ENCODE peak calls at places on chromosomes 11 and 22, in six cellular contexts. W is suprapubic skin, J is ovary, B is esophagus squamous epithelium, Q is sigmoid colon, Y is uterus. U is an unnamed sample.

GRCh38 chr11:66978229-66978628 is 3.1 kb downstream of the C11orf86 start:
- DNase-seq in W (no peak), B (no peak), Y (no peak), J (no peak), Q (no peak), U (no peak)

GRCh38 chr11:130671801-130672700 is 223.6 kb downstream of the ADAMTS15 start:
- DNase-seq in J (peak; percentile 44), Y (peak; percentile 79), W (no peak), B (no peak), Q (peak; percentile 92), U (no peak)

GRCh38 chr11:12539570-12539969 is 134.7 kb upstream of the TEAD1 start:
- DNase-seq in B (no peak), Q (no peak), W (no peak), Y (no peak), J (no peak), U (no peak)

GRCh38 chr11:115657586-115657985 is 153.4 kb upstream of the CADM1 start:
- DNase-seq in W (no peak), B (no peak), Y (no peak), J (no peak), Q (no peak), U (no peak)

GRCh38 chr11:34948721-34949120 is 32.3 kb downstream of the PDHX start:
- DNase-seq in Q (no peak), J (no peak), B (no peak), Y (no peak), W (no peak), U (no peak)

GRCh38 chr22:48741540-48741939 is 1086.1 kb downstream of the BRD1 start:
- DNase-seq in W (peak; percentile 70), J (no peak), B (no peak), Y (no peak), Q (no peak), U (peak; percentile 23)

GRCh38 chr11:113176971-113177370 is 137.4 kb upstream of the TTC12 start:
- DNase-seq in Q (no peak), B (no peak), Y (no peak), W (no peak), J (no peak), U (no peak)

GRCh38 chr22:29710922-29711593 is 8.7 kb upstream of the CABP7 start:
- DNase-seq in J (no peak), Y (no peak), B (no peak), Q (no peak), W (no peak), U (peak; percentile 87)

GRCh38 chr22:25407226-25407858 is 157.1 kb upstream of the GRK3 start:
- DNase-seq in Y (no peak), W (no peak), Q (no peak), J (no peak), B (no peak), U (no peak)

GRCh38 chr11:119460130-119460529 is 37.2 kb upstream of the THY1 start:
- DNase-seq in B (no peak), Y (no peak), W (no peak), J (no peak), Q (no peak), U (no peak)

GRCh38 chr11:110892741-110893285 is 180.6 kb upstream of the ARHGAP20 start:
- DNase-seq in B (no peak), W (no peak), Q (no peak), J (no peak), Y (no peak), U (no peak)

GRCh38 chr11:67584881-67585873 is 1.6 kb downstream of the GSTP1 start:
- DNase-seq in B (no peak), Y (no peak), W (no peak), Q (no peak), J (no peak), U (no peak)

GRCh38 chr11:124758355-124759267 is 3.5 kb downstream of the ESAM start:
- DNase-seq in Q (peak; percentile 82), B (no peak), Y (peak; percentile 53), W (peak; percentile 85), J (peak; percentile 70), U (peak; percentile 94)

GRCh38 chr11:128288368-128288767 is 299.0 kb downstream of the ETS1 start:
- DNase-seq in Q (no peak), Y (no peak), J (no peak), W (no peak), B (no peak), U (no peak)

GRCh38 chr11:47186937-47187681 is 875 bp upstream of the PACSIN3 start:
- DNase-seq in B (no peak), J (peak; percentile 76), Y (peak; percentile 72), W (no peak), Q (peak; percentile 89), U (no peak)

GRCh38 chr11:67120456-67120855 is 1.4 kb downstream of the KDM2A start:
- DNase-seq in Y (no peak), W (no peak), Q (no peak), B (no peak), J (no peak), U (peak; percentile 8)

GRCh38 chr11:18050853-18051252 is 4.8 kb upstream of the TPH1 start:
- DNase-seq in J (no peak), B (no peak), Y (no peak), W (no peak), Q (no peak), U (no peak)

GRCh38 chr11:20114588-20114987 is 45.7 kb downstream of the DBX1 start:
- DNase-seq in B (no peak), Q (no peak), W (no peak), J (no peak), Y (no peak), U (no peak)

GRCh38 chr11:84549221-84549620 is 1077.9 kb downstream of the DLG2 start:
- DNase-seq in Q (no peak), B (no peak), W (no peak), Y (no peak), J (no peak), U (no peak)

GRCh38 chr22:31228425-31228824 is 16.3 kb downstream of the LIMK2 start:
- DNase-seq in Y (no peak), Q (no peak), J (no peak), B (no peak), W (no peak), U (no peak)

GRCh38 chr11:62665630-62666258 is 632 bp downstream of the CSKMT start:
- DNase-seq in J (peak; percentile 77), Y (peak; percentile 52), W (peak; percentile 85), B (no peak), Q (peak; percentile 81), U (peak; percentile 90)

GRCh38 chr22:37472418-37473006 is 13.7 kb downstream of the MFNG start:
- DNase-seq in Y (no peak), Q (no peak), W (no peak), B (no peak), J (no peak), U (no peak)
- TF ChIP-seq CTCF in Y (peak; percentile 22), Q (no peak), W (peak; percentile 27), B (no peak), J (no peak), U (peak; percentile 53)

GRCh38 chr11:14340721-14341120 is 18.3 kb downstream of the RRAS2 start:
- DNase-seq in B (no peak), J (no peak), Q (no peak), W (no peak), Y (no peak), U (no peak)
- TF ChIP-seq POLR2A in B (no peak), J (no peak), Q (no peak), W (no peak), Y (no peak), U (no peak)

DNA sequence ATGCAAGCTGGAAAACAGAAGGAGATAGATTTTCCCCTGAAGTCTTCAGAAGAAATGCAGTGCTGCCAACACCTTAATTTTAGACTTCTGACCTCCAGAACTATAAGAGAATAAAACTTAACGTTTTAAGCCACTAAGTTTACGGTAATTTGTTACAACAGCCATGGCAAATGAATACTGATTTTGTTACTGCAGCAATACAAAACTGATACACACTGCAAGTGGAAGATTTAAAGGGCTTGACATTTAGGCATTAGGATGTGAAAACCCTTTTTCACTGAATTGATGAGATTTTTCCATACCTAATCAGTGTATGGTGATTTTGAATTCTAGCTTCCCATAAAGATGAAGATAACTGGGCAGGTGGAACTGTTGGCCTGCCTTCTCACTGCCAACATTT is 22.1 kb upstream of the LMO2 start:
- DNase-seq in J (no peak), Y (no peak), W (no peak), B (no peak), Q (no peak), U (no peak)
- TF ChIP-seq CTCF in J (no peak), Y (no peak), W (no peak), B (no peak), Q (no peak), U (no peak)

DNA sequence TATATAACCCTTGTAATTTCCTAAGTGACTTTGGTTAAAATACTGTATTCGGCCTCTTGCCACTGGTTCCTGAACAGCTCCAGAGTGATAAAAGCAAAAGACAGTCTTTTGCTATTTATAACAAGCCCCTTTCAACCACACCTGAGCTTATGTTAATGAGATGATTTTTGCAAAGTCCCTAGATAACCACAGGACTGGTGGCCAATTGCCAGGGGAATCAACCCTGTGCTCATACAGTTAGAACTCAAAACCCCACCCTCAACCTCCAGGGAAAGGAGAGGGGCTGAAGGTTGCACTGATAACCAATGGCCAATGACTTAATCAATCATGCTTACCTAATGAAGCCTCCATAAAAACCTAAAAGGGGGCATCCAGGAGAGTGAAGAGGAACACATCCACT is 77.9 kb downstream of the SIK3 start:
- DNase-seq in W (no peak), Q (no peak), J (no peak), Y (no peak), B (no peak), U (no peak)
- TF ChIP-seq POLR2A in W (no peak), Q (no peak), J (no peak), Y (no peak), B (no peak), U (no peak)

GRCh38 chr11:88484873-88485621 is 147.5 kb upstream of the CTSC start:
- DNase-seq in B (no peak), J (no peak), Y (no peak), W (no peak), Q (no peak), U (peak; percentile 74)
- TF ChIP-seq CTCF in B (peak; percentile 25), J (no peak), Y (peak; percentile 31), W (peak; percentile 68), Q (peak; percentile 50), U (peak; percentile 70)

GRCh38 chr11:93743316-93743715 is 1.8 kb downstream of the C11orf54 start:
- DNase-seq in Q (no peak), W (no peak), Y (no peak), J (peak; percentile 47), B (no peak), U (peak; percentile 83)

GRCh38 chr11:93740031-93740801 is 1.1 kb downstream of the TAF1D start:
- DNase-seq in J (no peak), Y (no peak), B (no peak), Q (no peak), W (no peak), U (peak; percentile 78)

GRCh38 chr11:93740802-93741093 is 547 bp downstream of the TAF1D start:
- DNase-seq in Q (peak; percentile 79), B (no peak), Y (peak; percentile 45), J (peak; percentile 71), W (peak; percentile 87), U (peak; percentile 91)

GRCh38 chr11:93741882-93742226 is 382 bp downstream of the C11orf54 start:
- DNase-seq in J (no peak), B (no peak), Y (no peak), W (no peak), Q (peak; percentile 84), U (no peak)

GRCh38 chr11:93741094-93741881 is at the start of the genes C11orf54 and TAF1D:
- DNase-seq in Y (peak; percentile 98), B (peak; percentile 93), W (peak; percentile 99), J (peak; percentile 98), Q (peak; percentile 99), U (peak; percentile 99)
- TF ChIP-seq POLR2A in Y (peak; percentile 74), B (peak; percentile 70), W (no peak), J (peak; percentile 72), Q (peak; percentile 87), U (peak; percentile 82)

GRCh38 chr11:64856382-64857227 is 12.2 kb upstream of the CDC42BPG start:
- DNase-seq in Q (peak; percentile 91), J (no peak), B (no peak), Y (peak; percentile 53), W (no peak), U (no peak)
- TF ChIP-seq CTCF in Q (no peak), J (no peak), B (no peak), Y (no peak), W (no peak), U (no peak)